ENCODE peak calls at places on chromosomes 13 and 19, in ten cellular contexts. One of them, this sample, is unnamed.

GRCh38 chr13:40764587-40765403 is 6.2 kb downstream of the MRPS31 start:
- DNase-seq in stromal cell of bone marrow: no peak
- DNase-seq in HTR-8/SVneo: no peak
- DNase-seq in stimulated activated CD8-positive, alpha-beta memory T cell treated with anti-CD3 and anti-CD28 coated beads, Interleukin-2, amount 100 ng/mL, for 1 hour: no peak
- DNase-seq in activated CD4-positive, alpha-beta T cell treated with anti-CD3 and anti-CD28 coated beads, Interleukin-2, amount 50 U/mL, for 24 hours: peak
- DNase-seq in pancreas: no peak
- DNase-seq in AG10803: peak
- DNase-seq in left ventricle myocardium inferior: no peak
- DNase-seq in HEK293T: no peak
- DNase-seq in AG04450: no peak
- DNase-seq in this sample: no peak

GRCh38 chr19:33470686-33471085 is 50.9 kb downstream of the PEPD start:
- DNase-seq in stimulated activated CD8-positive, alpha-beta memory T cell treated with anti-CD3 and anti-CD28 coated beads, Interleukin-2, amount 100 ng/mL, for 1 hour: no peak
- DNase-seq in pancreas: peak
- DNase-seq in AG04450: no peak
- DNase-seq in activated CD4-positive, alpha-beta T cell treated with anti-CD3 and anti-CD28 coated beads, Interleukin-2, amount 50 U/mL, for 24 hours: no peak
- DNase-seq in stromal cell of bone marrow: no peak
- DNase-seq in AG10803: no peak
- DNase-seq in left ventricle myocardium inferior: no peak
- DNase-seq in HEK293T: no peak
- DNase-seq in HTR-8/SVneo: no peak
- DNase-seq in this sample: no peak

GRCh38 chr13:35729926-35730627 is 253.6 kb upstream of the MAB21L1 start:
- DNase-seq in stromal cell of bone marrow: no peak
- DNase-seq in left ventricle myocardium inferior: peak
- DNase-seq in activated CD4-positive, alpha-beta T cell treated with anti-CD3 and anti-CD28 coated beads, Interleukin-2, amount 50 U/mL, for 24 hours: no peak
- DNase-seq in HTR-8/SVneo: no peak
- DNase-seq in AG10803: no peak
- DNase-seq in stimulated activated CD8-positive, alpha-beta memory T cell treated with anti-CD3 and anti-CD28 coated beads, Interleukin-2, amount 100 ng/mL, for 1 hour: no peak
- DNase-seq in AG04450: no peak
- DNase-seq in pancreas: no peak
- DNase-seq in HEK293T: no peak
- DNase-seq in this sample: no peak

GRCh38 chr19:30153326-30154210 is 211.5 kb downstream of the URI1 start:
- DNase-seq in left ventricle myocardium inferior: no peak
- DNase-seq in HEK293T: no peak
- DNase-seq in pancreas: no peak
- DNase-seq in HTR-8/SVneo: no peak
- DNase-seq in AG10803: no peak
- DNase-seq in stromal cell of bone marrow: no peak
- DNase-seq in activated CD4-positive, alpha-beta T cell treated with anti-CD3 and anti-CD28 coated beads, Interleukin-2, amount 50 U/mL, for 24 hours: no peak
- DNase-seq in stimulated activated CD8-positive, alpha-beta memory T cell treated with anti-CD3 and anti-CD28 coated beads, Interleukin-2, amount 100 ng/mL, for 1 hour: no peak
- DNase-seq in AG04450: no peak
- DNase-seq in this sample: no peak

GRCh38 chr13:41746259-41746658 is 214.7 kb downstream of the VWA8 start:
- DNase-seq in HEK293T: no peak
- DNase-seq in HTR-8/SVneo: peak
- DNase-seq in left ventricle myocardium inferior: no peak
- DNase-seq in stimulated activated CD8-positive, alpha-beta memory T cell treated with anti-CD3 and anti-CD28 coated beads, Interleukin-2, amount 100 ng/mL, for 1 hour: no peak
- DNase-seq in AG04450: peak
- DNase-seq in pancreas: no peak
- DNase-seq in AG10803: peak
- DNase-seq in activated CD4-positive, alpha-beta T cell treated with anti-CD3 and anti-CD28 coated beads, Interleukin-2, amount 50 U/mL, for 24 hours: no peak
- DNase-seq in stromal cell of bone marrow: peak
- DNase-seq in this sample: no peak

GRCh38 chr13:64293923-64294322 is 2878.3 kb upstream of the PCDH20 start:
- DNase-seq in left ventricle myocardium inferior: no peak
- DNase-seq in AG04450: no peak
- DNase-seq in HTR-8/SVneo: no peak
- DNase-seq in stimulated activated CD8-positive, alpha-beta memory T cell treated with anti-CD3 and anti-CD28 coated beads, Interleukin-2, amount 100 ng/mL, for 1 hour: no peak
- DNase-seq in stromal cell of bone marrow: no peak
- DNase-seq in activated CD4-positive, alpha-beta T cell treated with anti-CD3 and anti-CD28 coated beads, Interleukin-2, amount 50 U/mL, for 24 hours: no peak
- DNase-seq in AG10803: no peak
- DNase-seq in pancreas: no peak
- DNase-seq in HEK293T: no peak
- DNase-seq in this sample: no peak

GRCh38 chr13:113176292-113176691 is 17.8 kb downstream of the PROZ start:
- DNase-seq in HTR-8/SVneo: no peak
- DNase-seq in activated CD4-positive, alpha-beta T cell treated with anti-CD3 and anti-CD28 coated beads, Interleukin-2, amount 50 U/mL, for 24 hours: no peak
- DNase-seq in AG04450: no peak
- DNase-seq in left ventricle myocardium inferior: no peak
- DNase-seq in HEK293T: no peak
- DNase-seq in pancreas: no peak
- DNase-seq in stromal cell of bone marrow: no peak
- DNase-seq in stimulated activated CD8-positive, alpha-beta memory T cell treated with anti-CD3 and anti-CD28 coated beads, Interleukin-2, amount 100 ng/mL, for 1 hour: no peak
- DNase-seq in AG10803: no peak
- DNase-seq in this sample: no peak

GRCh38 chr13:48055712-48056111 is 18.2 kb downstream of the NUDT15 start:
- DNase-seq in left ventricle myocardium inferior: no peak
- DNase-seq in activated CD4-positive, alpha-beta T cell treated with anti-CD3 and anti-CD28 coated beads, Interleukin-2, amount 50 U/mL, for 24 hours: no peak
- DNase-seq in HEK293T: no peak
- DNase-seq in HTR-8/SVneo: no peak
- DNase-seq in AG10803: no peak
- DNase-seq in AG04450: no peak
- DNase-seq in stromal cell of bone marrow: no peak
- DNase-seq in pancreas: no peak
- DNase-seq in stimulated activated CD8-positive, alpha-beta memory T cell treated with anti-CD3 and anti-CD28 coated beads, Interleukin-2, amount 100 ng/mL, for 1 hour: no peak
- DNase-seq in this sample: no peak

GRCh38 chr19:49869009-49869483 is 1.7 kb upstream of the PNKP start:
- DNase-seq in HTR-8/SVneo: peak
- DNase-seq in activated CD4-positive, alpha-beta T cell treated with anti-CD3 and anti-CD28 coated beads, Interleukin-2, amount 50 U/mL, for 24 hours: no peak
- DNase-seq in stromal cell of bone marrow: no peak
- DNase-seq in HEK293T: no peak
- DNase-seq in pancreas: no peak
- DNase-seq in stimulated activated CD8-positive, alpha-beta memory T cell treated with anti-CD3 and anti-CD28 coated beads, Interleukin-2, amount 100 ng/mL, for 1 hour: no peak
- DNase-seq in AG04450: no peak
- DNase-seq in AG10803: no peak
- DNase-seq in left ventricle myocardium inferior: no peak
- DNase-seq in this sample: no peak

GRCh38 chr13:49165798-49166752 is 54.1 kb upstream of the MLNR start:
- DNase-seq in left ventricle myocardium inferior: no peak
- DNase-seq in HTR-8/SVneo: no peak
- DNase-seq in stromal cell of bone marrow: no peak
- DNase-seq in pancreas: peak
- DNase-seq in AG04450: no peak
- DNase-seq in HEK293T: no peak
- DNase-seq in stimulated activated CD8-positive, alpha-beta memory T cell treated with anti-CD3 and anti-CD28 coated beads, Interleukin-2, amount 100 ng/mL, for 1 hour: no peak
- DNase-seq in activated CD4-positive, alpha-beta T cell treated with anti-CD3 and anti-CD28 coated beads, Interleukin-2, amount 50 U/mL, for 24 hours: no peak
- DNase-seq in AG10803: no peak
- DNase-seq in this sample: no peak